ENCODE peak calls at places on chromosome 18, in seven cellular contexts. Z is astrocyte of the spinal cord, R is HCT116, A is cardiac muscle cell, U is body of pancreas, J is fibroblast of pulmonary artery, B is RWPE1. O is an unnamed sample.
A peak's percentile ranks its signal among the peaks of the same experiment; 100 is the strongest.

GRCh38 chr18:36451454-36452251 is 154.1 kb downstream of the FHOD3 start:
- DNase-seq in R (no peak), A (no peak), Z (no peak), B (peak; percentile 2), J (no peak), U (no peak), O (no peak)

GRCh38 chr18:34977787-34978532 is 63.3 kb upstream of the MAPRE2 start:
- DNase-seq in A (peak; percentile 35), Z (no peak), J (no peak), U (peak; percentile 63), R (no peak), B (no peak), O (peak; percentile 41)

GRCh38 chr18:54775686-54776085 is 52.6 kb upstream of the RAB27B start:
- DNase-seq in Z (peak; percentile 81), J (peak; percentile 93), A (no peak), U (peak; percentile 51), B (peak; percentile 20), R (peak; percentile 64), O (no peak)

GRCh38 chr18:73827801-73828200 is 319.8 kb downstream of the FBXO15 start:
- DNase-seq in Z (no peak), B (no peak), J (no peak), R (no peak), A (no peak), U (no peak), O (no peak)

GRCh38 chr18:79123948-79124347 is 54.8 kb downstream of the ATP9B start:
- DNase-seq in R (no peak), A (no peak), Z (no peak), J (no peak), B (no peak), U (no peak), O (no peak)

GRCh38 chr18:68121308-68121707 is 593.6 kb downstream of the TMX3 start:
- DNase-seq in J (no peak), Z (no peak), B (no peak), U (no peak), R (no peak), A (no peak), O (no peak)

GRCh38 chr18:7568426-7568825 is 1.3 kb downstream of the PTPRM start:
- DNase-seq in R (no peak), A (peak; percentile 84), B (no peak), U (peak; percentile 40), Z (peak; percentile 39), J (no peak), O (no peak)

GRCh38 chr18:59799383-59800015 is 100.3 kb upstream of the PMAIP1 start:
- DNase-seq in B (no peak), U (no peak), J (no peak), Z (peak; percentile 15), R (no peak), A (no peak), O (no peak)

GRCh38 chr18:12088731-12089375 is 4.8 kb upstream of the ANKRD62 start:
- DNase-seq in B (no peak), J (no peak), A (no peak), Z (no peak), U (no peak), R (no peak), O (no peak)

GRCh38 chr18:12092398-12093229 is 1.0 kb upstream of the ANKRD62 start:
- DNase-seq in J (no peak), B (peak; percentile 20), Z (no peak), U (peak; percentile 82), R (peak; percentile 13), A (peak; percentile 48), O (peak; percentile 69)

GRCh38 chr18:12091742-12092141 is 1.9 kb upstream of the ANKRD62 start:
- DNase-seq in J (no peak), R (no peak), U (peak; percentile 91), Z (no peak), A (no peak), B (no peak), O (no peak)

GRCh38 chr18:12098389-12098788 is 4.7 kb downstream of the ANKRD62 start:
- DNase-seq in J (no peak), B (no peak), A (no peak), Z (no peak), U (no peak), R (no peak), O (no peak)

GRCh38 chr18:12093520-12094257 is at the start of gene ANKRD62:
- DNase-seq in Z (no peak), U (no peak), R (no peak), B (no peak), A (no peak), J (no peak), O (no peak)
- TF ChIP-seq CTCF in Z (no peak), U (no peak), R (no peak), B (no peak), A (no peak), J (no peak), O (no peak)

GRCh38 chr18:58229162-58229561 is 185.1 kb downstream of the NEDD4L start:
- DNase-seq in A (no peak), J (no peak), B (no peak), U (no peak), R (no peak), Z (no peak), O (no peak)

GRCh38 chr18:58226476-58226875 is 182.4 kb downstream of the NEDD4L start:
- DNase-seq in U (no peak), R (no peak), A (no peak), Z (no peak), B (no peak), J (no peak), O (no peak)

GRCh38 chr18:58228762-58229161 is 184.7 kb downstream of the NEDD4L start:
- DNase-seq in U (no peak), R (no peak), A (no peak), Z (no peak), J (no peak), B (no peak), O (no peak)

GRCh38 chr18:58228176-58228575 is 184.2 kb downstream of the NEDD4L start:
- DNase-seq in A (no peak), U (peak; percentile 31), B (no peak), R (no peak), Z (no peak), J (no peak), O (no peak)

GRCh38 chr18:58227361-58227930 is 183.4 kb downstream of the NEDD4L start:
- DNase-seq in U (no peak), R (no peak), A (no peak), J (no peak), Z (no peak), B (no peak), O (no peak)
- TF ChIP-seq CTCF in U (no peak), R (no peak), A (no peak), J (no peak), Z (no peak), B (no peak), O (no peak)

GRCh38 chr18:12038661-12039417 is 54.8 kb upstream of the ANKRD62 start:
- DNase-seq in U (peak; percentile 86), A (peak; percentile 88), B (peak; percentile 63), R (peak; percentile 78), Z (peak; percentile 73), J (peak; percentile 79), O (peak; percentile 90)

GRCh38 chr18:12036201-12036751 is 55.0 kb downstream of the IMPA2 start:
- DNase-seq in B (no peak), R (no peak), A (no peak), Z (no peak), J (no peak), U (peak; percentile 87), O (no peak)

GRCh38 chr18:12041561-12041960 is 52.1 kb upstream of the ANKRD62 start:
- DNase-seq in A (no peak), U (no peak), R (no peak), J (peak; percentile 76), B (peak; percentile 31), Z (peak; percentile 92), O (no peak)

GRCh38 chr18:12035481-12035880 is 54.2 kb downstream of the IMPA2 start:
- DNase-seq in J (no peak), U (no peak), R (no peak), Z (no peak), A (no peak), B (no peak), O (no peak)

GRCh38 chr18:12038082-12038660 is 55.5 kb upstream of the ANKRD62 start:
- DNase-seq in A (no peak), J (peak; percentile 28), Z (no peak), B (no peak), U (peak; percentile 42), R (no peak), O (no peak)
- TF ChIP-seq CTCF in A (no peak), J (no peak), Z (no peak), B (no peak), U (no peak), R (no peak), O (no peak)

GRCh38 chr18:28514699-28515098 is 337.8 kb upstream of the CDH2 start:
- DNase-seq in Z (no peak), U (no peak), B (no peak), J (no peak), R (no peak), A (no peak), O (no peak)

GRCh38 chr18:28511421-28511821 is 334.5 kb upstream of the CDH2 start:
- DNase-seq in A (no peak), B (no peak), Z (peak; percentile 35), U (no peak), R (no peak), J (peak; percentile 20), O (no peak)

GRCh38 chr18:28512357-28512756 is 335.4 kb upstream of the CDH2 start:
- DNase-seq in A (no peak), U (no peak), J (no peak), B (no peak), Z (peak; percentile 5), R (no peak), O (no peak)

GRCh38 chr18:28510210-28510609 is 333.3 kb upstream of the CDH2 start:
- DNase-seq in R (no peak), U (no peak), B (no peak), Z (no peak), A (no peak), J (no peak), O (no peak)
- TF ChIP-seq CTCF in R (no peak), U (no peak), B (no peak), Z (no peak), A (no peak), J (no peak), O (no peak)

DNA sequence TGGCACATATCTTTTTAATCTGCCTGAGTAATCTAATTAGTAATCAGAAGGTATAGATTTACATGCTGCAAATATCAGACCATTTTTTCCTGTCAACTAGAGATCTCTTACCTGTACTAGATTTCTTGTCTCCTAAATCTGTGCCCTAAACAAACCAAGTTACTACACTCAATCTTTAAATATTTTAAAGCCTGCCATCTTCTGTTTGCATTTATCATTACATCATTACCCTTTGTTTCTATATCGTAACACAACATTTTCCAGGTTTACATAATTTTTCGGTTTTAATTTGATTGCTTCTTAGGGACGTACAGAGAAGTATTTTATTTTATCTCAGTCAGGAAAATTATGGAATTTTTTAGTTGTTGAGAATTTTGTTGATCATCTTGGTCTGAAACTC is 25.7 kb downstream of the PSMA8 start:
- DNase-seq in Z (no peak), B (peak; percentile 7), U (no peak), J (peak; percentile 13), A (no peak), R (peak; percentile 1), O (no peak)
- TF ChIP-seq CTCF in Z (peak; percentile 3), B (peak; percentile 33), U (no peak), J (peak; percentile 5), A (peak; percentile 6), R (peak; percentile 43), O (no peak)

DNA sequence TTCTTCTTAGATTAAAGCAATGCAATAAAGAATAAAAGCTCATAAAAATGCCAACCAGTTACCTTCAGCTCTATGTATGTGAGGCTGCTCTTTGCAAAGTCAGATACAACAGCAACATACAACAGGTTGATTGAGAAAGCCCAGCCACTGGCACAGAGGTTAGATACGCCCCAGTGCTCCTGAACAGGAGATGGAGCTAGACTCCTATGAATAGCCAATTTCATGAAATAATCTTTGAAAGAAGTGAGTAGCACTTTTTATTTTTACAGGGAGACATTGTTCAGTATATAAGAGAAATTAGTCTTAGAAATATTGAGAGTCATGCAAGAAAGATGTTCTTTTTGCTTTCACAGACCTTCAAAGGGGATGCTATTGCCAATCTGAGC is 362.4 kb upstream of the MEX3C start:
- DNase-seq in U (no peak), J (peak; percentile 22), A (no peak), Z (no peak), B (no peak), R (no peak), O (no peak)
- TF ChIP-seq CTCF in U (no peak), J (peak; percentile 24), A (peak; percentile 26), Z (no peak), B (no peak), R (no peak), O (no peak)

O was measured in GM20000.